ENCODE peak calls at places on chromosomes 7 and 10, in five cellular contexts. T is transverse colon, P is IMR-90, K is body of pancreas, E is spleen. A is an unnamed sample.
A peak's percentile ranks its signal among the peaks of the same experiment; 100 is the strongest.

GRCh38 chr10:132876967-132877366 is 65.4 kb downstream of the CFAP46 start:
- DNase-seq in T (no peak), P (no peak), K (no peak), E (peak; percentile 50), A (no peak)

GRCh38 chr10:96667401-96667800 is 52.9 kb downstream of the PIK3AP1 start:
- DNase-seq in T (no peak), P (peak; percentile 6), K (no peak), E (no peak), A (no peak)

GRCh38 chr7:91198371-91198770 is 65.9 kb upstream of the FZD1 start:
- DNase-seq in T (no peak), P (peak; percentile 71), K (no peak), E (no peak), A (no peak)

GRCh38 chr10:83880252-83880791 is 259.0 kb upstream of the GHITM start:
- DNase-seq in T (no peak), P (no peak), K (no peak), E (no peak), A (no peak)

GRCh38 chr7:28179081-28180030 is 1.2 kb downstream of the JAZF1 start:
- DNase-seq in T (peak; percentile 79), P (no peak), K (peak; percentile 75), E (peak; percentile 97), A (peak; percentile 71)

GRCh38 chr10:52782554-52782953 is 10.0 kb upstream of the MBL2 start:
- DNase-seq in T (no peak), P (no peak), K (no peak), E (no peak), A (no peak)

GRCh38 chr7:1979591-1980560 is 252.9 kb downstream of the MAD1L1 start:
- DNase-seq in T (peak; percentile 53), P (no peak), K (no peak), E (peak; percentile 93), A (no peak)

GRCh38 chr10:71996598-71997371 is 32.6 kb downstream of the CHST3 start:
- DNase-seq in T (no peak), P (no peak), K (no peak), E (no peak), A (no peak)

GRCh38 chr10:68870545-68871104 is 30.5 kb upstream of the DDX50 start:
- DNase-seq in T (no peak), P (no peak), K (no peak), E (no peak), A (no peak)

GRCh38 chr10:74418285-74418872 is 267.4 kb downstream of the ADK start:
- DNase-seq in T (no peak), P (no peak), K (peak; percentile 80), E (no peak), A (no peak)

GRCh38 chr7:128880791-128881457 is 18.3 kb downstream of the ATP6V1F start:
- DNase-seq in T (no peak), P (no peak), K (no peak), E (peak; percentile 48), A (no peak)

GRCh38 chr10:33878238-33878637 is 543.8 kb upstream of the NRP1 start:
- DNase-seq in T (no peak), P (no peak), K (no peak), E (no peak), A (no peak)

GRCh38 chr7:154842608-154843007 is 160.3 kb downstream of the PAXIP1 start:
- DNase-seq in T (no peak), P (no peak), K (no peak), E (no peak), A (no peak)

GRCh38 chr10:100101526-100102076 is 19.9 kb upstream of the CPN1 start:
- DNase-seq in T (peak; percentile 8), P (peak; percentile 6), K (no peak), E (no peak), A (no peak)

GRCh38 chr7:55591282-55591931 is 19.1 kb upstream of the VOPP1 start:
- DNase-seq in T (no peak), P (no peak), K (no peak), E (no peak), A (no peak)

GRCh38 chr7:135169141-135169935 is 1.2 kb downstream of the CYREN start:
- DNase-seq in T (peak; percentile 76), P (peak; percentile 59), K (no peak), E (peak; percentile 88), A (no peak)

GRCh38 chr7:151686826-151687225 is 167.1 kb upstream of the RHEB start:
- DNase-seq in T (no peak), P (no peak), K (no peak), E (no peak), A (no peak)

GRCh38 chr7:121440857-121441503 is 44.9 kb upstream of the FAM3C start:
- DNase-seq in T (peak; percentile 20), P (no peak), K (peak; percentile 56), E (peak; percentile 76), A (no peak)

GRCh38 chr10:82888809-82889455 is 1013.9 kb downstream of the NRG3 start:
- DNase-seq in T (no peak), P (no peak), K (no peak), E (no peak), A (no peak)

GRCh38 chr7:54955296-54955695 is 63.5 kb upstream of the EGFR start:
- DNase-seq in T (no peak), P (no peak), K (no peak), E (no peak), A (no peak)

GRCh38 chr7:143892527-143893300 is 9.3 kb downstream of the TCAF1 start:
- DNase-seq in T (no peak), P (peak; percentile 18), K (no peak), E (no peak), A (no peak)

GRCh38 chr10:97203220-97203619 is 17.5 kb upstream of the SLIT1 start:
- DNase-seq in T (no peak), P (no peak), K (no peak), E (no peak), A (no peak)

GRCh38 chr7:120794100-120794729 is 63.7 kb downstream of the TSPAN12 start:
- DNase-seq in T (no peak), P (no peak), K (no peak), E (no peak), A (no peak)

GRCh38 chr10:21926949-21927348 is 76.6 kb downstream of the DNAJC1 start:
- DNase-seq in T (no peak), P (peak; percentile 94), K (peak; percentile 7), E (no peak), A (no peak)

GRCh38 chr7:141262101-141262819 is 188.4 kb downstream of the TMEM178B start:
- DNase-seq in T (no peak), P (no peak), K (no peak), E (no peak), A (no peak)

GRCh38 chr10:35594115-35594849 is 10.9 kb upstream of the GJD4 start:
- DNase-seq in T (no peak), P (no peak), K (no peak), E (no peak), A (no peak)

GRCh38 chr10:76315240-76315639 is 883.8 kb downstream of the LRMDA start:
- DNase-seq in T (no peak), P (no peak), K (no peak), E (no peak), A (no peak)

GRCh38 chr10:118621304-118621942 is 26.0 kb upstream of the PRLHR start:
- DNase-seq in T (no peak), P (no peak), K (no peak), E (no peak), A (no peak)

GRCh38 chr7:40747856-40748255 is 613.1 kb downstream of the SUGCT start:
- DNase-seq in T (no peak), P (peak; percentile 32), K (no peak), E (no peak), A (no peak)

GRCh38 chr7:72161534-72161933 is 250.6 kb downstream of the CALN1 start:
- DNase-seq in T (no peak), P (no peak), K (no peak), E (no peak), A (no peak)

GRCh38 chr10:1872151-1872726 is 134.9 kb upstream of the ADARB2 start:
- DNase-seq in T (no peak), P (no peak), K (no peak), E (no peak), A (no peak)

GRCh38 chr7:150429699-150430098 is 20.7 kb upstream of the GIMAP8 start:
- DNase-seq in T (no peak), P (no peak), K (no peak), E (no peak), A (no peak)

GRCh38 chr7:150430465-150431085 is 19.9 kb upstream of the GIMAP8 start:
- DNase-seq in T (no peak), P (peak; percentile 12), K (no peak), E (no peak), A (no peak)

GRCh38 chr7:150434240-150434639 is 16.2 kb upstream of the GIMAP8 start:
- DNase-seq in T (no peak), P (no peak), K (no peak), E (no peak), A (no peak)

GRCh38 chr7:150432915-150433892 is 17.2 kb upstream of the GIMAP8 start:
- DNase-seq in T (peak; percentile 25), P (no peak), K (peak; percentile 36), E (no peak), A (no peak)

GRCh38 chr7:150431839-150432658 is 18.4 kb upstream of the GIMAP8 start:
- DNase-seq in T (no peak), P (no peak), K (no peak), E (no peak), A (no peak)
- TF ChIP-seq CTCF in T (no peak), P (no peak), K (no peak), E (no peak), A (no peak)

GRCh38 chr10:32378371-32379301 is 31.7 kb upstream of the EPC1 start:
- DNase-seq in T (peak; percentile 96), P (peak; percentile 85), K (peak; percentile 97), E (peak; percentile 98), A (peak; percentile 91)
- TF ChIP-seq POLR2A in T (peak; percentile 75), P (peak; percentile 58), K (no peak), E (peak; percentile 52), A (peak; percentile 66)

DNA sequence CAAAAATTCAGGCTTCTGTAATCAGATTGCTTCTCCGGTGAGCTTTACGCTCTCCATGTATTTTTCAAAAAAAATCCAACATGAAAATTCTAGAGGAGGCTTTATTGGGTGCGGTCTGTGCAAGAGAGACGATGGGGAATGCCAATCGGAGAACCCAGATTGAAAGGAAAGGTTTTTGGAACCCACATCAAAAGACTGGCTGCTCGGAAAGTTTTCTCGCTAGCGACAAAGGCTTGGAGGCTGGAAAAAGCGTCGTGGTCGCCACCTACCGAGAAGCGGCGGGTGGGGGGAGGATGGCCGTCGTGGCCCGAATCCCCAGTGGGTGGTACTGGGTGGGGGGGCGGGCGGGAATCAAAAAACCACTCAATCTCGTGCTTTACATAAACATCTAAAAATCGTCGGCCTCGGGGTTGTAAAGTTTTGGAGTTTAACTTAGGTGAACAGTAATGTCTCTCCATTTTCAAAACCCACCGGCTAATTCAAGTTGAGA is 1.1 kb upstream of the GTF2I start:
- DNase-seq in T (peak; percentile 66), P (no peak), K (peak; percentile 64), E (peak; percentile 87), A (peak; percentile 36)
- TF ChIP-seq CTCF in T (no peak), P (no peak), K (no peak), E (no peak), A (peak; percentile 24)

GRCh38 chr7:903921-904755 is 27.8 kb downstream of the GET4 start:
- DNase-seq in T (no peak), P (no peak), K (no peak), E (no peak), A (no peak)
- TF ChIP-seq POLR2A in T (no peak), P (no peak), K (no peak), E (no peak), A (no peak)

DNA sequence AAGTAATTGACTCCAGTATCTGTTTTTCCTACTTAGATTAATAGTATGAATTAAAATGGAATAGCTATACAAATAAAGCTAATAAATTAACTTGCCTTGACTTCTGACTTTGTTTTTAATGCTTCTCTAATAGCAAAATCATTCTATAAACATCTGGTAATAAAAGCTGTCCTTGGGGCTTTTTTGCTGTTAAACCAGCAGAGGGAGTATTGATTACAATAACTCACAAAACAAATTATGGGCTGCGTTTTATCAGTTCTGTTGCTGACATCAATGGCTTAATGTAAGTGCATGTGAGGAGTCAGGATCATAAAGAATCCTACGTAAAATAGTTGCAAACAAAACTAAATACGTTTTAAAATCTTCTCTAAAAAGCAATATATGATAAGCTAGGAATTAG is 667.8 kb downstream of the PCDH15 start:
- DNase-seq in T (no peak), P (no peak), K (no peak), E (no peak), A (no peak)
- TF ChIP-seq CTCF in T (no peak), P (no peak), K (peak; percentile 22), E (peak; percentile 14), A (no peak)

A was measured in uterus.